ENCODE peak calls at places on chromosomes 13 and 19, in four cellular contexts. One of them, this sample, is unnamed.

GRCh38 chr13:44421853-44422525 is 48.4 kb downstream of the SERP2 start:
- DNase-seq in DMS 273 treated with DMSO at 0.1 percent for 48 hours: no peak
- DNase-seq in activated CD8-positive, alpha-beta memory T cell treated with anti-CD3 and anti-CD28 coated beads for 4 hours: no peak
- DNase-seq in GM04504: no peak
- DNase-seq in this sample: no peak

GRCh38 chr19:17170538-17171297 is 44.4 kb upstream of the USE1 start:
- DNase-seq in activated CD8-positive, alpha-beta memory T cell treated with anti-CD3 and anti-CD28 coated beads for 4 hours: no peak
- DNase-seq in DMS 273 treated with DMSO at 0.1 percent for 48 hours: no peak
- DNase-seq in GM04504: no peak
- DNase-seq in this sample: no peak

GRCh38 chr13:95256086-95256485 is 45.2 kb downstream of the ABCC4 start:
- DNase-seq in activated CD8-positive, alpha-beta memory T cell treated with anti-CD3 and anti-CD28 coated beads for 4 hours: no peak
- DNase-seq in GM04504: peak
- DNase-seq in DMS 273 treated with DMSO at 0.1 percent for 48 hours: no peak
- DNase-seq in this sample: peak

GRCh38 chr13:59279024-59279423 is 884.7 kb downstream of the DIAPH3 start:
- DNase-seq in activated CD8-positive, alpha-beta memory T cell treated with anti-CD3 and anti-CD28 coated beads for 4 hours: no peak
- DNase-seq in DMS 273 treated with DMSO at 0.1 percent for 48 hours: no peak
- DNase-seq in GM04504: no peak
- DNase-seq in this sample: no peak

GRCh38 chr19:41577144-41577830 is 1.3 kb downstream of the CEACAM21 start:
- DNase-seq in GM04504: no peak
- DNase-seq in DMS 273 treated with DMSO at 0.1 percent for 48 hours: no peak
- DNase-seq in activated CD8-positive, alpha-beta memory T cell treated with anti-CD3 and anti-CD28 coated beads for 4 hours: no peak
- DNase-seq in this sample: no peak

GRCh38 chr19:13082192-13083007 is 20.3 kb downstream of the LYL1 start:
- DNase-seq in DMS 273 treated with DMSO at 0.1 percent for 48 hours: no peak
- DNase-seq in GM04504: no peak
- DNase-seq in activated CD8-positive, alpha-beta memory T cell treated with anti-CD3 and anti-CD28 coated beads for 4 hours: no peak
- DNase-seq in this sample: no peak

GRCh38 chr13:33369073-33369472 is 83.5 kb upstream of the STARD13 start:
- DNase-seq in activated CD8-positive, alpha-beta memory T cell treated with anti-CD3 and anti-CD28 coated beads for 4 hours: no peak
- DNase-seq in DMS 273 treated with DMSO at 0.1 percent for 48 hours: no peak
- DNase-seq in GM04504: no peak
- DNase-seq in this sample: no peak

GRCh38 chr19:41133260-41133659 is 19.0 kb downstream of the CYP2F1 start:
- DNase-seq in GM04504: no peak
- DNase-seq in activated CD8-positive, alpha-beta memory T cell treated with anti-CD3 and anti-CD28 coated beads for 4 hours: no peak
- DNase-seq in DMS 273 treated with DMSO at 0.1 percent for 48 hours: no peak
- DNase-seq in this sample: no peak

GRCh38 chr13:113034451-113035208 is 65.6 kb downstream of the MCF2L start:
- DNase-seq in DMS 273 treated with DMSO at 0.1 percent for 48 hours: no peak
- DNase-seq in activated CD8-positive, alpha-beta memory T cell treated with anti-CD3 and anti-CD28 coated beads for 4 hours: no peak
- DNase-seq in GM04504: peak
- DNase-seq in this sample: no peak

GRCh38 chr19:1998712-1999708 is 16.5 kb downstream of the BTBD2 start:
- DNase-seq in DMS 273 treated with DMSO at 0.1 percent for 48 hours: no peak
- DNase-seq in GM04504: no peak
- DNase-seq in activated CD8-positive, alpha-beta memory T cell treated with anti-CD3 and anti-CD28 coated beads for 4 hours: no peak
- DNase-seq in this sample: no peak

GRCh38 chr19:15989889-15990288 is 41.1 kb downstream of the OR10H4 start:
- DNase-seq in activated CD8-positive, alpha-beta memory T cell treated with anti-CD3 and anti-CD28 coated beads for 4 hours: no peak
- DNase-seq in DMS 273 treated with DMSO at 0.1 percent for 48 hours: no peak
- DNase-seq in GM04504: no peak
- DNase-seq in this sample: no peak

GRCh38 chr19:40266912-40267600 is 18.1 kb downstream of the AKT2 start:
- DNase-seq in activated CD8-positive, alpha-beta memory T cell treated with anti-CD3 and anti-CD28 coated beads for 4 hours: no peak
- DNase-seq in DMS 273 treated with DMSO at 0.1 percent for 48 hours: no peak
- DNase-seq in GM04504: no peak
- DNase-seq in this sample: no peak

GRCh38 chr13:90783273-90783672 is 564.2 kb upstream of the MIR17HG start:
- DNase-seq in DMS 273 treated with DMSO at 0.1 percent for 48 hours: no peak
- DNase-seq in activated CD8-positive, alpha-beta memory T cell treated with anti-CD3 and anti-CD28 coated beads for 4 hours: no peak
- DNase-seq in GM04504: no peak
- DNase-seq in this sample: no peak